ENCODE peak calls at places on chromosomes 11 and 22, in seven cellular contexts. One of them, this sample, is unnamed.

GRCh38 chr11:125402436-125402835 is 93.6 kb downstream of the FEZ1 start:
- DNase-seq in H9: no peak
- DNase-seq in lower leg skin: no peak
- DNase-seq in RWPE1: no peak
- DNase-seq in NCI-H446: no peak
- DNase-seq in brain microvascular endothelial cell: peak; percentile 38
- DNase-seq in Ammon's horn: no peak
- DNase-seq in this sample: no peak

GRCh38 chr11:111823629-111824028 is 47.8 kb downstream of the ALG9 start:
- DNase-seq in H9: no peak
- DNase-seq in lower leg skin: no peak
- DNase-seq in RWPE1: no peak
- DNase-seq in NCI-H446: no peak
- DNase-seq in brain microvascular endothelial cell: no peak
- DNase-seq in Ammon's horn: no peak
- DNase-seq in this sample: no peak

GRCh38 chr11:3638513-3638912 is 3.3 kb downstream of the ART5 start:
- DNase-seq in H9: no peak
- DNase-seq in lower leg skin: no peak
- DNase-seq in RWPE1: no peak
- DNase-seq in NCI-H446: no peak
- DNase-seq in brain microvascular endothelial cell: no peak
- DNase-seq in Ammon's horn: no peak
- DNase-seq in this sample: no peak

GRCh38 chr11:125404136-125404810 is 91.8 kb downstream of the FEZ1 start:
- DNase-seq in H9: peak; percentile 71
- DNase-seq in lower leg skin: no peak
- DNase-seq in RWPE1: no peak
- DNase-seq in NCI-H446: no peak
- DNase-seq in brain microvascular endothelial cell: no peak
- DNase-seq in Ammon's horn: no peak
- DNase-seq in this sample: no peak

GRCh38 chr22:37218399-37218770 is 6.1 kb upstream of the SSTR3 start:
- DNase-seq in H9: no peak
- DNase-seq in lower leg skin: no peak
- DNase-seq in RWPE1: no peak
- DNase-seq in NCI-H446: no peak
- DNase-seq in brain microvascular endothelial cell: no peak
- DNase-seq in Ammon's horn: no peak
- DNase-seq in this sample: no peak

GRCh38 chr11:132312161-132312560 is 941.7 kb downstream of the NTM start:
- DNase-seq in H9: no peak
- DNase-seq in lower leg skin: no peak
- DNase-seq in RWPE1: peak; percentile 26
- DNase-seq in NCI-H446: no peak
- DNase-seq in brain microvascular endothelial cell: peak; percentile 84
- DNase-seq in Ammon's horn: no peak
- DNase-seq in this sample: no peak

GRCh38 chr22:19387575-19387974 is 44.0 kb downstream of the HIRA start:
- DNase-seq in H9: no peak
- DNase-seq in lower leg skin: no peak
- DNase-seq in RWPE1: no peak
- DNase-seq in NCI-H446: no peak
- DNase-seq in brain microvascular endothelial cell: no peak
- DNase-seq in Ammon's horn: no peak
- DNase-seq in this sample: no peak

GRCh38 chr22:24951942-24952836 is at the start of gene KIAA1671:
- DNase-seq in H9: peak; percentile 98
- DNase-seq in lower leg skin: peak; percentile 94
- DNase-seq in RWPE1: peak; percentile 88
- DNase-seq in NCI-H446: peak; percentile 82
- DNase-seq in brain microvascular endothelial cell: peak; percentile 39
- DNase-seq in Ammon's horn: peak; percentile 86
- DNase-seq in this sample: no peak

GRCh38 chr11:64712430-64713030 is 10.5 kb downstream of the NRXN2 start:
- DNase-seq in H9: no peak
- DNase-seq in lower leg skin: no peak
- DNase-seq in RWPE1: no peak
- DNase-seq in NCI-H446: no peak
- DNase-seq in brain microvascular endothelial cell: no peak
- DNase-seq in Ammon's horn: no peak
- DNase-seq in this sample: no peak

GRCh38 chr22:38017272-38017920 is 33.0 kb upstream of the SOX10 start:
- DNase-seq in H9: no peak
- DNase-seq in lower leg skin: peak; percentile 97
- DNase-seq in RWPE1: no peak
- DNase-seq in NCI-H446: peak; percentile 47
- DNase-seq in brain microvascular endothelial cell: peak; percentile 30
- DNase-seq in Ammon's horn: peak; percentile 90
- DNase-seq in this sample: no peak

GRCh38 chr11:101523634-101524260 is 60.1 kb downstream of the TRPC6 start:
- DNase-seq in H9: no peak
- DNase-seq in lower leg skin: no peak
- DNase-seq in RWPE1: no peak
- DNase-seq in NCI-H446: no peak
- DNase-seq in brain microvascular endothelial cell: no peak
- DNase-seq in Ammon's horn: no peak
- DNase-seq in this sample: no peak

GRCh38 chr22:35539910-35540599 is 576 bp upstream of the RASD2 start:
- DNase-seq in H9: no peak
- DNase-seq in lower leg skin: peak; percentile 89
- DNase-seq in RWPE1: peak; percentile 44
- DNase-seq in NCI-H446: peak; percentile 57
- DNase-seq in brain microvascular endothelial cell: no peak
- DNase-seq in Ammon's horn: peak; percentile 46
- DNase-seq in this sample: no peak

GRCh38 chr22:40383905-40384304 is 13.5 kb downstream of the SGSM3 start:
- DNase-seq in H9: no peak
- DNase-seq in lower leg skin: no peak
- DNase-seq in RWPE1: no peak
- DNase-seq in NCI-H446: no peak
- DNase-seq in brain microvascular endothelial cell: peak; percentile 88
- DNase-seq in Ammon's horn: no peak
- DNase-seq in this sample: no peak

GRCh38 chr22:42086051-42086450 is 4.5 kb downstream of the NDUFA6 start:
- DNase-seq in H9: no peak
- DNase-seq in lower leg skin: peak; percentile 10
- DNase-seq in RWPE1: no peak
- DNase-seq in NCI-H446: peak; percentile 27
- DNase-seq in brain microvascular endothelial cell: no peak
- DNase-seq in Ammon's horn: no peak
- DNase-seq in this sample: no peak

GRCh38 chr11:35725880-35726279 is 63.3 kb downstream of the TRIM44 start:
- DNase-seq in H9: no peak
- DNase-seq in lower leg skin: no peak
- DNase-seq in RWPE1: peak; percentile 37
- DNase-seq in NCI-H446: peak; percentile 48
- DNase-seq in brain microvascular endothelial cell: peak; percentile 85
- DNase-seq in Ammon's horn: no peak
- DNase-seq in this sample: no peak

GRCh38 chr11:75276696-75277095 is 36.1 kb downstream of the TPBGL start:
- DNase-seq in H9: peak; percentile 27
- DNase-seq in lower leg skin: peak; percentile 72
- DNase-seq in RWPE1: no peak
- DNase-seq in NCI-H446: no peak
- DNase-seq in brain microvascular endothelial cell: no peak
- DNase-seq in Ammon's horn: no peak
- DNase-seq in this sample: no peak

GRCh38 chr11:128814856-128815705 is 52.0 kb downstream of the KCNJ1 start:
- DNase-seq in H9: peak; percentile 88
- DNase-seq in lower leg skin: no peak
- DNase-seq in RWPE1: peak; percentile 24
- DNase-seq in NCI-H446: no peak
- DNase-seq in brain microvascular endothelial cell: peak; percentile 76
- DNase-seq in Ammon's horn: no peak
- DNase-seq in this sample: peak; percentile 65

GRCh38 chr11:44136176-44136945 is 40.9 kb downstream of the EXT2 start:
- DNase-seq in H9: no peak
- DNase-seq in lower leg skin: no peak
- DNase-seq in RWPE1: no peak
- DNase-seq in NCI-H446: no peak
- DNase-seq in brain microvascular endothelial cell: no peak
- DNase-seq in Ammon's horn: no peak
- DNase-seq in this sample: no peak

GRCh38 chr22:20442485-20443284 is 5.1 kb upstream of the SCARF2 start:
- DNase-seq in H9: no peak
- DNase-seq in lower leg skin: no peak
- DNase-seq in RWPE1: no peak
- DNase-seq in NCI-H446: no peak
- DNase-seq in brain microvascular endothelial cell: no peak
- DNase-seq in Ammon's horn: no peak
- DNase-seq in this sample: no peak

GRCh38 chr22:39405346-39406085 is 5.9 kb downstream of the TAB1 start:
- DNase-seq in H9: no peak
- DNase-seq in lower leg skin: no peak
- DNase-seq in RWPE1: no peak
- DNase-seq in NCI-H446: no peak
- DNase-seq in brain microvascular endothelial cell: peak; percentile 75
- DNase-seq in Ammon's horn: peak; percentile 86
- DNase-seq in this sample: no peak

GRCh38 chr11:115684135-115684534 is 179.9 kb upstream of the CADM1 start:
- DNase-seq in H9: no peak
- DNase-seq in lower leg skin: no peak
- DNase-seq in RWPE1: no peak
- DNase-seq in NCI-H446: no peak
- DNase-seq in brain microvascular endothelial cell: no peak
- DNase-seq in Ammon's horn: no peak
- DNase-seq in this sample: no peak

GRCh38 chr11:126352934-126353801 is 2.3 kb upstream of the ST3GAL4 start:
- DNase-seq in H9: no peak
- DNase-seq in lower leg skin: no peak
- DNase-seq in RWPE1: peak; percentile 69
- DNase-seq in NCI-H446: peak; percentile 21
- DNase-seq in brain microvascular endothelial cell: peak; percentile 37
- DNase-seq in Ammon's horn: no peak
- DNase-seq in this sample: no peak

GRCh38 chr11:72497731-72498130 is 63.4 kb upstream of the CLPB start:
- DNase-seq in H9: no peak
- DNase-seq in lower leg skin: no peak
- DNase-seq in RWPE1: no peak
- DNase-seq in NCI-H446: no peak
- DNase-seq in brain microvascular endothelial cell: no peak
- DNase-seq in Ammon's horn: no peak
- DNase-seq in this sample: no peak

GRCh38 chr11:60899021-60899936 is 7.1 kb downstream of the PRPF19 start:
- DNase-seq in H9: peak; percentile 49
- DNase-seq in lower leg skin: no peak
- DNase-seq in RWPE1: peak; percentile 52
- DNase-seq in NCI-H446: peak; percentile 70
- DNase-seq in brain microvascular endothelial cell: peak; percentile 68
- DNase-seq in Ammon's horn: peak; percentile 77
- DNase-seq in this sample: no peak